ENCODE peak calls at places on chromosomes 12 and 14, in four cellular contexts. C, Z, T and O are unnamed samples.

GRCh38 chr14:87705439-87705896 is 287.5 kb downstream of the GALC start:
- DNase-seq in C (no peak), Z (no peak), T (no peak), O (peak; percentile 66)

GRCh38 chr12:65533177-65533883 is 254.8 kb downstream of the MSRB3 start:
- DNase-seq in C (no peak), Z (no peak), T (peak; percentile 43), O (peak; percentile 85)

GRCh38 chr12:92649511-92650227 is 53.1 kb upstream of the PLEKHG7 start:
- DNase-seq in C (peak; percentile 69), Z (no peak), T (peak; percentile 94), O (peak; percentile 89)

GRCh38 chr14:100131181-100131580 is 28.3 kb downstream of the DEGS2 start:
- DNase-seq in C (no peak), Z (no peak), T (no peak), O (no peak)

GRCh38 chr12:69435644-69436043 is 34.5 kb upstream of the FRS2 start:
- DNase-seq in C (no peak), Z (no peak), T (no peak), O (peak; percentile 90)

GRCh38 chr14:82251434-82251833 is 717.8 kb upstream of the SEL1L start:
- DNase-seq in C (no peak), Z (no peak), T (no peak), O (no peak)

GRCh38 chr14:22159049-22159448 is 430.0 kb downstream of the DAD1 start:
- DNase-seq in C (no peak), Z (no peak), T (no peak), O (no peak)

GRCh38 chr12:82174383-82174782 is 183.8 kb downstream of the CCDC59 start:
- DNase-seq in C (no peak), Z (no peak), T (peak; percentile 3), O (no peak)

GRCh38 chr14:76844223-76844622 is 18.0 kb downstream of the LRRC74A start:
- DNase-seq in C (peak; percentile 76), Z (no peak), T (peak; percentile 44), O (peak; percentile 33)

GRCh38 chr12:113766133-113766879 is 199.8 kb downstream of the RBM19 start:
- DNase-seq in C (no peak), Z (no peak), T (no peak), O (no peak)

GRCh38 chr12:53065975-53066593 is 13.1 kb downstream of the SPRYD3 start:
- DNase-seq in C (peak; percentile 86), Z (no peak), T (peak; percentile 84), O (peak; percentile 89)

GRCh38 chr14:74583689-74584434 is 28.2 kb downstream of the LTBP2 start:
- DNase-seq in C (no peak), Z (no peak), T (peak; percentile 85), O (peak; percentile 48)

GRCh38 chr12:80936353-80936641 is 1.4 kb downstream of the LIN7A start:
- DNase-seq in C (no peak), Z (no peak), T (peak; percentile 42), O (no peak)

GRCh38 chr14:20857630-20858261 is 33.4 kb upstream of the RNASE3 start:
- DNase-seq in C (peak; percentile 74), Z (peak; percentile 42), T (peak; percentile 67), O (peak; percentile 60)

GRCh38 chr14:68178282-68178681 is 358.7 kb downstream of the RAD51B start:
- DNase-seq in C (no peak), Z (no peak), T (no peak), O (no peak)

GRCh38 chr12:55901881-55902490 is 25.7 kb downstream of the PYM1 start:
- DNase-seq in C (no peak), Z (no peak), T (no peak), O (no peak)

GRCh38 chr12:71848212-71848611 is 8.7 kb downstream of the TBC1D15 start:
- DNase-seq in C (no peak), Z (no peak), T (no peak), O (no peak)

GRCh38 chr12:92412931-92413685 is 267.5 kb upstream of the BTG1 start:
- DNase-seq in C (no peak), Z (no peak), T (peak; percentile 60), O (no peak)

GRCh38 chr12:1527789-1528188 is 66.6 kb downstream of the FBXL14 start:
- DNase-seq in C (no peak), Z (no peak), T (peak; percentile 39), O (peak; percentile 55)

GRCh38 chr12:107917912-107918800 is 143.7 kb downstream of the ASCL4 start:
- DNase-seq in C (no peak), Z (no peak), T (peak; percentile 54), O (peak; percentile 19)

GRCh38 chr12:29562167-29562776 is 64.8 kb upstream of the OVCH1 start:
- DNase-seq in C (peak; percentile 70), Z (no peak), T (peak; percentile 90), O (peak; percentile 94)

GRCh38 chr12:115828151-115828550 is 449.3 kb downstream of the MED13L start:
- DNase-seq in C (no peak), Z (no peak), T (peak; percentile 3), O (no peak)

GRCh38 chr14:100981808-100982207 is 78.3 kb upstream of the RTL1 start:
- DNase-seq in C (no peak), Z (no peak), T (no peak), O (no peak)

GRCh38 chr12:91777268-91777997 is 368.2 kb downstream of the BTG1 start:
- DNase-seq in C (no peak), Z (no peak), T (peak; percentile 30), O (no peak)

GRCh38 chr12:3061129-3061857 is 15.9 kb upstream of the TSPAN9 start:
- DNase-seq in C (no peak), Z (no peak), T (peak; percentile 66), O (peak; percentile 81)

GRCh38 chr12:59403259-59403932 is 192.4 kb upstream of the SLC16A7 start:
- DNase-seq in C (no peak), Z (peak; percentile 23), T (peak; percentile 83), O (peak; percentile 86)

GRCh38 chr12:32032205-32032810 is 73.1 kb downstream of the RESF1 start:
- DNase-seq in C (no peak), Z (no peak), T (peak; percentile 60), O (peak; percentile 45)

GRCh38 chr14:92719890-92720323 is 28.5 kb downstream of the LGMN start:
- DNase-seq in C (no peak), Z (no peak), T (no peak), O (peak; percentile 45)

GRCh38 chr12:92927436-92928116 is 1.5 kb downstream of the EEA1 start:
- DNase-seq in C (no peak), Z (no peak), T (peak; percentile 75), O (peak; percentile 84)

GRCh38 chr14:56172571-56172971 is 54.4 kb downstream of the PELI2 start:
- DNase-seq in C (no peak), Z (no peak), T (peak; percentile 78), O (peak; percentile 88)

GRCh38 chr12:80419660-80420059 is 24.4 kb upstream of the PTPRQ start:
- DNase-seq in C (no peak), Z (no peak), T (no peak), O (peak; percentile 37)

GRCh38 chr14:58826845-58827686 is 189.3 kb downstream of the DACT1 start:
- DNase-seq in C (no peak), Z (no peak), T (no peak), O (no peak)
- TF ChIP-seq CTCF in C (peak; percentile 25), Z (no peak), T (peak; percentile 37), O (peak; percentile 27)

GRCh38 chr12:12733118-12733517 is 15.9 kb downstream of the CDKN1B start:
- DNase-seq in C (no peak), Z (no peak), T (no peak), O (no peak)

GRCh38 chr12:12735301-12735700 is 18.1 kb downstream of the CDKN1B start:
- DNase-seq in C (no peak), Z (no peak), T (peak; percentile 75), O (peak; percentile 75)

GRCh38 chr12:12734054-12734453 is 16.9 kb downstream of the CDKN1B start:
- DNase-seq in C (no peak), Z (no peak), T (no peak), O (peak; percentile 69)

GRCh38 chr12:12734561-12735071 is 17.4 kb downstream of the CDKN1B start:
- DNase-seq in C (no peak), Z (no peak), T (no peak), O (peak; percentile 39)

DNA sequence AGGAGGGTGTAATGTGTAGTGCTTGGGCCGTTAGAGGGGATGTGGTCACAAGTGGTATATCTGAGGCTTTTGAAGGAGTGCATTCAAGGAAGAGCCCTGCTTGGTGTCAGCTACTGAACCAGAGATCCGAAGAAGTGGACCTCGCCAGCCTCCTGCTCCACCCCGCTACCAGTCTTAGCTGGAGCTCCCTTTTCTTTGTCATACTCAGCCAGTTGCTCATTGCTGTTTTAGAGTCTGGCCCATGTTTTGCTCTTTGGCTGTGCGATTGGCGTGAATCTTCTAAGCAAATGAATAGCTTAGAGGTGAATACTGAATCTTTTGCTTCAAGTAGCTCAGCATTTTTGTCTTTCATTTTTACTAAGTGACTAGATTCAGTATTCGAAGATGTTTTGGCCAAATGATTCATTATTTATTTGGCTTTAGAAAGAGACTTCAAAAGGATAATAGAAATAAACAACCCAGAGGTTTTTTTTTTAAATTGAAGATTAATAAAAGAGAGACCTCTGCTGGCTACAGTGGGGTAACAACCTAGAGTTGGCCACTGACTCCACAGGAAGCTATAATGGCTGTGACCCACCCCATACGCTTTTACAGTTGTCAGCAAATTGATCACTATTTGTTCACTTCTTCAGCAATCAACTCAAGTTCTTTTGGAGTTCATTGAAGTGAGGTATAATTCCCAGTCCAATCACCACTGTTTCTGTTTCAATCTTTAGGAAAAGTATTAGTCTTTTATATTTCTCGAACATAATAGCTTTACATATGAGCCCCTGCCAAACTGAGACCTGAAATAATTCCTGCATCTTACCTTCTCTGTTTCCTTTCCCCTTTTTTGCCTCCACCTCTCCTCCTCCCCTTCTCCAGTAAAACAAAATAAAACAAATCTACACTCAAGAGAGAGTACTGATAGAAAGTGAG is 19.9 kb downstream of the CDKN1B start:
- DNase-seq in C (no peak), Z (no peak), T (peak; percentile 69), O (peak; percentile 76)
- H3K4me3 ChIP-seq in C (no peak overlapping the region), Z (no peak overlapping the region), T (no peak overlapping the region), O (peak overlapping the region; percentile 34)

GRCh38 chr14:97250925-97251324 is 453.7 kb downstream of the VRK1 start:
- DNase-seq in C (no peak), Z (no peak), T (no peak), O (no peak)
- TF ChIP-seq CTCF in C (no peak), Z (no peak), T (no peak), O (no peak)

GRCh38 chr12:94206886-94207285 is 58.5 kb downstream of the PLXNC1 start:
- DNase-seq in C (no peak), Z (no peak), T (peak; percentile 22), O (no peak)
- H3K4me3 ChIP-seq in C (no peak overlapping the region), Z (no peak overlapping the region), T (no peak overlapping the region), O (no peak overlapping the region)

DNA sequence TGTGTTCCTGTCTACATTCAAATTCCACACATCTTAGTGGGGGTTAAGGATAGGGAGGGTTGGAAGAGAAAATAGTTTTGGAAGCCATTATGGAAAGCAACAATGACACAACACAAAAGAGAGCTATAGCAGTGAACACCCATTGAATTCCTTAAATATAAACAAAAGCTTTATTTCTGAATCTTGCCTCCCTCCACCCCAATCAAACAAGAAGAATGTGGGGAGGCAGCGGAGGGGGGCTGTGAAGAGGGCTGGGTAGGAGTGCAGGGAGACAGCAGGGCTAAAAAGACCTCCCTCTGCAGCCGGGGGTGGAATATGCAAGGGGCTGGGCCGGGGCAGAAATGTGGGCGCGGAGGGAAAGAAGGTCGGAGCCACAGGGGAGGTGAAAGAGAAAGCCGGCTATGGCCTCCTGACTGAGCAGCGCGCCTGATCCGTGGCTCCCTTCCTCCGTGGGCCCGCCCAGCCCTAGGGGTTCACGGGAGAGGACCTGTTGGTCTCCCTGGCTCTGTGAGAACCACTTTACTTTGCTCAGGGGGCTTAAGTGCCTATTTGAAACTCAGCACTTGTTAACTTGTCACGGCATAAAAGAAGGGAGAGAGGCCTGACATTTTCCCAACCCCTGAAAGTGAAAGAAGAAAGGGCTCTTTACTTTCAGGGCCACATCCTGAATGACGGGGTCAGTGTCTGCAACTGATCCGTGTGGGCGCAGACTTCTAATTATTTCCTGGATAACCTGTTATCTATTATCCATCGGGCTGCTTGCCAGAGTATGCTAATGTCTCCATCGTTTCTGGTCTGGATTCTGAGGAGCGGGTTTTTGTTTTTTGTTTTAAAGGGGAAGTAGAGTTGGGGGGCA is 127.3 kb upstream of the MAX start:
- DNase-seq in C (no peak), Z (no peak), T (peak; percentile 51), O (peak; percentile 63)
- TF ChIP-seq CTCF in C (no peak), Z (no peak), T (no peak), O (peak; percentile 1)